ENCODE peak calls at places on chromosomes 11 and 22, in seven cellular contexts. F is stimulated activated CD8-positive, alpha-beta memory T cell treated with anti-CD3 and anti-CD28 coated beads, Interleukin-2, amount 100 ng/mL, for 48 hours; O is HFF-Myc; N is activated T-helper 9 cell treated with anti-CD3 and anti-CD28 coated beads, Interleukin-2, amount 50 U/mL, for 16 hours; L is activated CD8-positive, alpha-beta memory T cell treated with anti-CD3 and anti-CD28 coated beads for 48 hours; Z is left colon; C is ACHN. K is an unnamed sample.

GRCh38 chr11:133927690-133928627 is 28.8 kb downstream of the IGSF9B start:
- DNase-seq in F (peak; percentile 59), O (no peak), N (peak; percentile 45), C (peak; percentile 53), Z (peak; percentile 76), L (no peak), K (no peak)

GRCh38 chr22:49882519-49883293 is 29.1 kb downstream of the ZBED4 start:
- DNase-seq in L (no peak), O (no peak), Z (no peak), F (no peak), C (no peak), N (no peak), K (no peak)

GRCh38 chr11:104380358-104380757 is 216.4 kb upstream of the PDGFD start:
- DNase-seq in C (no peak), L (no peak), Z (no peak), F (no peak), N (no peak), O (no peak), K (no peak)

GRCh38 chr22:28015056-28015445 is 96.0 kb upstream of the PITPNB start:
- DNase-seq in Z (no peak), O (no peak), N (no peak), C (no peak), L (no peak), F (no peak), K (no peak)

GRCh38 chr11:13942908-13943505 is 19.5 kb upstream of the SPON1 start:
- DNase-seq in F (no peak), C (peak; percentile 56), Z (no peak), L (no peak), O (no peak), N (no peak), K (no peak)

GRCh38 chr11:114141863-114142590 is 82.5 kb downstream of the ZBTB16 start:
- DNase-seq in F (no peak), C (no peak), Z (no peak), O (no peak), L (no peak), N (no peak), K (no peak)

GRCh38 chr11:66983275-66983924 is 8.3 kb downstream of the C11orf86 start:
- DNase-seq in N (no peak), O (no peak), C (no peak), Z (no peak), F (no peak), L (no peak), K (no peak)

GRCh38 chr11:17406082-17406817 is 17.8 kb upstream of the KCNJ11 start:
- DNase-seq in L (no peak), N (no peak), C (no peak), O (no peak), Z (no peak), F (no peak), K (no peak)

GRCh38 chr11:125924384-125925007 is 20.2 kb downstream of the DDX25 start:
- DNase-seq in C (no peak), O (no peak), L (no peak), Z (no peak), F (no peak), N (no peak), K (no peak)

GRCh38 chr22:46042786-46043185 is 65.8 kb upstream of the WNT7B start:
- DNase-seq in O (no peak), L (no peak), F (no peak), C (no peak), Z (peak; percentile 13), N (no peak), K (no peak)

GRCh38 chr22:46067159-46068111 is 82.9 kb upstream of the PPARA start:
- DNase-seq in C (no peak), O (no peak), N (no peak), L (no peak), F (no peak), Z (peak; percentile 22), K (no peak)

GRCh38 chr22:39240841-39241631 is 3.7 kb downstream of the PDGFB start:
- DNase-seq in Z (peak; percentile 74), L (no peak), N (no peak), O (no peak), F (no peak), C (no peak), K (peak; percentile 49)

GRCh38 chr11:2480874-2481220 is 36.0 kb downstream of the KCNQ1 start:
- DNase-seq in L (no peak), F (no peak), N (no peak), O (no peak), C (no peak), Z (no peak), K (no peak)

GRCh38 chr22:27129266-27129665 is 471.9 kb downstream of the MIAT start:
- DNase-seq in F (no peak), Z (no peak), L (no peak), C (no peak), N (no peak), O (no peak), K (no peak)

GRCh38 chr11:830295-831131 is 2.2 kb upstream of the CD151 start:
- DNase-seq in Z (peak; percentile 82), O (no peak), F (peak; percentile 75), N (no peak), C (peak; percentile 84), L (no peak), K (no peak)

GRCh38 chr22:32130464-32130863 is 28.6 kb downstream of the C22orf42 start:
- DNase-seq in L (no peak), C (no peak), F (no peak), N (no peak), Z (no peak), O (no peak), K (no peak)

GRCh38 chr11:83599066-83599465 is 312.9 kb upstream of the CCDC90B start:
- DNase-seq in L (no peak), N (no peak), F (no peak), O (no peak), Z (no peak), C (no peak), K (no peak)

GRCh38 chr11:132140056-132140455 is 769.6 kb downstream of the NTM start:
- DNase-seq in Z (no peak), N (no peak), L (no peak), O (no peak), C (no peak), F (no peak), K (no peak)

GRCh38 chr11:68960299-68961071 is 20.3 kb downstream of the MRGPRD start:
- DNase-seq in C (no peak), N (no peak), L (no peak), Z (no peak), O (no peak), F (no peak), K (no peak)

GRCh38 chr11:69918231-69918937 is 99.2 kb upstream of the FGF3 start:
- DNase-seq in F (no peak), O (no peak), Z (peak; percentile 5), C (no peak), N (no peak), L (no peak), K (peak; percentile 26)

GRCh38 chr22:25627271-25627848 is 62.9 kb downstream of the GRK3 start:
- DNase-seq in F (no peak), O (no peak), N (no peak), Z (no peak), L (no peak), C (no peak), K (no peak)

GRCh38 chr22:50699001-50699753 is 26.6 kb downstream of the SHANK3 start:
- DNase-seq in C (no peak), Z (no peak), O (no peak), F (no peak), L (no peak), N (no peak), K (no peak)

GRCh38 chr22:42388130-42388797 is 43.9 kb downstream of the NFAM1 start:
- DNase-seq in N (no peak), F (no peak), C (no peak), L (no peak), Z (no peak), O (no peak), K (no peak)

GRCh38 chr11:33040127-33040861 is 922 bp downstream of the TCP11L1 start:
- DNase-seq in N (peak; percentile 7), L (peak; percentile 17), O (no peak), Z (no peak), F (peak; percentile 19), C (no peak), K (no peak)

GRCh38 chr22:19626042-19626560 is 88.2 kb upstream of the SEPTIN5 start:
- DNase-seq in Z (no peak), L (no peak), O (no peak), C (no peak), F (no peak), N (no peak), K (no peak)

GRCh38 chr11:129694966-129695365 is 120.7 kb upstream of the TMEM45B start:
- DNase-seq in C (peak; percentile 19), F (no peak), L (no peak), N (no peak), Z (no peak), O (no peak), K (no peak)

GRCh38 chr11:7690648-7691047 is 15.6 kb downstream of the OVCH2 start:
- DNase-seq in Z (no peak), N (no peak), O (peak; percentile 56), C (no peak), F (no peak), L (no peak), K (no peak)

GRCh38 chr11:75350743-75351540 is 519 bp downstream of the ARRB1 start:
- DNase-seq in N (no peak), O (no peak), C (no peak), F (no peak), L (no peak), Z (peak; percentile 69), K (peak; percentile 44)

GRCh38 chr11:35031869-35032268 is 107.1 kb upstream of the CD44 start:
- DNase-seq in N (no peak), O (no peak), Z (no peak), F (no peak), L (no peak), C (peak; percentile 8), K (no peak)

GRCh38 chr22:49971232-49972162 is 10.9 kb downstream of the PIM3 start:
- DNase-seq in L (peak; percentile 71), N (peak; percentile 63), C (peak; percentile 70), O (no peak), F (peak; percentile 72), Z (peak; percentile 88), K (peak; percentile 42)

GRCh38 chr11:70608568-70609314 is 210.4 kb downstream of the CTTN start:
- DNase-seq in L (no peak), C (no peak), O (no peak), Z (no peak), N (no peak), F (no peak), K (no peak)

GRCh38 chr11:37721485-37721884 is 1123.4 kb upstream of the RAG2 start:
- DNase-seq in Z (no peak), C (no peak), O (no peak), N (no peak), F (no peak), L (no peak), K (no peak)

K was measured in mesothelial cell of epicardium.